ENCODE peak calls at places on chromosomes 1 and 21, in ten cellular contexts. A, T, U, J, O, K, I, Z, C and F are unnamed samples.

GRCh38 chr1:205809469-205809868 is 3.5 kb downstream of the SLC41A1 start:
- DNase-seq in A (no peak), T (no peak), U (no peak), J (no peak), O (no peak), K (no peak), I (no peak), Z (no peak), C (no peak), F (no peak)

GRCh38 chr1:54337928-54338327 is 68.3 kb downstream of the SSBP3 start:
- DNase-seq in A (no peak), T (no peak), U (no peak), J (peak; percentile 92), O (no peak), K (no peak), I (no peak), Z (no peak), C (no peak), F (no peak)

GRCh38 chr1:51638350-51638749 is 21.5 kb downstream of the OSBPL9 start:
- DNase-seq in A (no peak), T (no peak), U (no peak), J (no peak), O (no peak), K (no peak), I (no peak), Z (no peak), C (no peak), F (no peak)

GRCh38 chr1:32991386-32991785 is 26.8 kb upstream of the RNF19B start:
- DNase-seq in A (no peak), T (no peak), U (no peak), J (no peak), O (no peak), K (no peak), I (no peak), Z (peak; percentile 60), C (no peak), F (no peak)

GRCh38 chr1:40794915-40795715 is 11.5 kb downstream of the KCNQ4 start:
- DNase-seq in A (peak; percentile 40), T (no peak), U (no peak), J (no peak), O (no peak), K (no peak), I (no peak), Z (no peak), C (no peak), F (no peak)

GRCh38 chr1:166166400-166166699 is 451 bp downstream of the FAM78B start:
- DNase-seq in A (no peak), T (no peak), U (no peak), J (no peak), O (no peak), K (no peak), I (no peak), Z (no peak), C (peak; percentile 13), F (peak; percentile 15)

GRCh38 chr1:93196591-93196990 is 16.1 kb downstream of the CCDC18 start:
- DNase-seq in A (no peak), T (no peak), U (no peak), J (no peak), O (no peak), K (no peak), I (peak; percentile 9), Z (no peak), C (no peak), F (no peak)

GRCh38 chr1:2541619-2542246 is 11.7 kb upstream of the HES5 start:
- DNase-seq in A (no peak), T (peak; percentile 77), U (peak; percentile 76), J (peak; percentile 49), O (no peak), K (no peak), I (no peak), Z (no peak), C (no peak), F (no peak)

GRCh38 chr21:16324630-16325029 is 594.8 kb downstream of the USP25 start:
- DNase-seq in A (no peak), T (no peak), U (no peak), J (no peak), O (no peak), K (no peak), I (no peak), Z (no peak), C (no peak), F (no peak)

GRCh38 chr1:113557176-113557575 is 166.9 kb downstream of the MAGI3 start:
- DNase-seq in A (no peak), T (no peak), U (no peak), J (no peak), O (no peak), K (no peak), I (no peak), Z (no peak), C (no peak), F (no peak)